ENCODE peak calls at places on chromosomes 7 and 10, in eight cellular contexts. One of them, this sample, is unnamed.

GRCh38 chr7:16770657-16771329 is 17.2 kb downstream of the TSPAN13 start:
- DNase-seq in mammary epithelial cell: peak; percentile 64
- DNase-seq in cardiac muscle cell: no peak
- DNase-seq in activated B cell treated with CpG ODN at 0.5 μM for 24 hours: no peak
- DNase-seq in heart left ventricle: no peak
- DNase-seq in adrenal gland: no peak
- DNase-seq in H9: no peak
- DNase-seq in left lung: no peak
- DNase-seq in this sample: no peak

GRCh38 chr7:17234398-17235021 is 63.9 kb upstream of the AHR start:
- DNase-seq in cardiac muscle cell: no peak
- DNase-seq in heart left ventricle: no peak
- DNase-seq in mammary epithelial cell: peak; percentile 85
- DNase-seq in H9: no peak
- DNase-seq in left lung: no peak
- DNase-seq in adrenal gland: peak; percentile 75
- DNase-seq in activated B cell treated with CpG ODN at 0.5 μM for 24 hours: peak; percentile 17
- DNase-seq in this sample: no peak

GRCh38 chr7:127418459-127418858 is 26.0 kb upstream of the ZNF800 start:
- DNase-seq in left lung: no peak
- DNase-seq in cardiac muscle cell: no peak
- DNase-seq in activated B cell treated with CpG ODN at 0.5 μM for 24 hours: no peak
- DNase-seq in adrenal gland: no peak
- DNase-seq in mammary epithelial cell: no peak
- DNase-seq in H9: no peak
- DNase-seq in heart left ventricle: no peak
- DNase-seq in this sample: no peak

GRCh38 chr7:8260871-8261707 is 878 bp downstream of the ICA1 start:
- DNase-seq in adrenal gland: peak; percentile 29
- DNase-seq in left lung: peak; percentile 69
- DNase-seq in activated B cell treated with CpG ODN at 0.5 μM for 24 hours: no peak
- DNase-seq in cardiac muscle cell: peak; percentile 46
- DNase-seq in heart left ventricle: peak; percentile 70
- DNase-seq in mammary epithelial cell: peak; percentile 19
- DNase-seq in H9: no peak
- DNase-seq in this sample: peak; percentile 70

GRCh38 chr7:44275829-44276570 is 49.4 kb downstream of the CAMK2B start:
- DNase-seq in H9: peak; percentile 90
- DNase-seq in adrenal gland: no peak
- DNase-seq in heart left ventricle: peak; percentile 14
- DNase-seq in left lung: no peak
- DNase-seq in activated B cell treated with CpG ODN at 0.5 μM for 24 hours: no peak
- DNase-seq in cardiac muscle cell: peak; percentile 82
- DNase-seq in mammary epithelial cell: no peak
- DNase-seq in this sample: peak; percentile 26

GRCh38 chr7:151080091-151080521 is 503 bp downstream of the FASTK start:
- DNase-seq in left lung: no peak
- DNase-seq in mammary epithelial cell: peak; percentile 38
- DNase-seq in activated B cell treated with CpG ODN at 0.5 μM for 24 hours: no peak
- DNase-seq in cardiac muscle cell: peak; percentile 46
- DNase-seq in adrenal gland: no peak
- DNase-seq in heart left ventricle: no peak
- DNase-seq in H9: no peak
- DNase-seq in this sample: no peak

GRCh38 chr10:70132098-70133029 is at the start of gene AIFM2:
- DNase-seq in H9: peak; percentile 79
- DNase-seq in adrenal gland: peak; percentile 87
- DNase-seq in activated B cell treated with CpG ODN at 0.5 μM for 24 hours: peak; percentile 55
- DNase-seq in left lung: peak; percentile 84
- DNase-seq in mammary epithelial cell: peak; percentile 68
- DNase-seq in cardiac muscle cell: peak; percentile 76
- DNase-seq in heart left ventricle: peak; percentile 91
- DNase-seq in this sample: peak; percentile 90

GRCh38 chr10:69645751-69646687 is 16.0 kb downstream of the FAM241B start:
- DNase-seq in H9: peak; percentile 67
- DNase-seq in adrenal gland: peak; percentile 5
- DNase-seq in mammary epithelial cell: no peak
- DNase-seq in cardiac muscle cell: peak; percentile 74
- DNase-seq in left lung: peak; percentile 5
- DNase-seq in heart left ventricle: no peak
- DNase-seq in activated B cell treated with CpG ODN at 0.5 μM for 24 hours: no peak
- DNase-seq in this sample: no peak

GRCh38 chr10:6579904-6580278 is at the start of gene PRKCQ:
- DNase-seq in mammary epithelial cell: no peak
- DNase-seq in H9: peak; percentile 59
- DNase-seq in cardiac muscle cell: peak; percentile 69
- DNase-seq in activated B cell treated with CpG ODN at 0.5 μM for 24 hours: no peak
- DNase-seq in adrenal gland: no peak
- DNase-seq in left lung: no peak
- DNase-seq in heart left ventricle: no peak
- DNase-seq in this sample: peak; percentile 51

GRCh38 chr10:114650831-114651230 is 7.2 kb downstream of the ABLIM1 start:
- DNase-seq in H9: no peak
- DNase-seq in cardiac muscle cell: no peak
- DNase-seq in activated B cell treated with CpG ODN at 0.5 μM for 24 hours: no peak
- DNase-seq in heart left ventricle: no peak
- DNase-seq in mammary epithelial cell: no peak
- DNase-seq in left lung: no peak
- DNase-seq in adrenal gland: no peak
- DNase-seq in this sample: no peak

GRCh38 chr7:156818133-156818532 is 74.8 kb downstream of the LMBR1 start:
- DNase-seq in activated B cell treated with CpG ODN at 0.5 μM for 24 hours: no peak
- DNase-seq in heart left ventricle: no peak
- DNase-seq in left lung: no peak
- DNase-seq in mammary epithelial cell: no peak
- DNase-seq in adrenal gland: no peak
- DNase-seq in H9: no peak
- DNase-seq in cardiac muscle cell: no peak
- DNase-seq in this sample: no peak

GRCh38 chr7:5627745-5628547 is 153.5 kb downstream of the RNF216 start:
- DNase-seq in cardiac muscle cell: no peak
- DNase-seq in left lung: no peak
- DNase-seq in heart left ventricle: no peak
- DNase-seq in mammary epithelial cell: no peak
- DNase-seq in H9: no peak
- DNase-seq in adrenal gland: no peak
- DNase-seq in activated B cell treated with CpG ODN at 0.5 μM for 24 hours: no peak
- DNase-seq in this sample: no peak

GRCh38 chr10:111034598-111035310 is 42.1 kb upstream of the ADRA2A start:
- DNase-seq in adrenal gland: no peak
- DNase-seq in cardiac muscle cell: no peak
- DNase-seq in activated B cell treated with CpG ODN at 0.5 μM for 24 hours: no peak
- DNase-seq in left lung: no peak
- DNase-seq in H9: no peak
- DNase-seq in mammary epithelial cell: no peak
- DNase-seq in heart left ventricle: no peak
- DNase-seq in this sample: no peak

GRCh38 chr7:139479620-139480019 is 3.9 kb downstream of the KLRG2 start:
- DNase-seq in heart left ventricle: no peak
- DNase-seq in mammary epithelial cell: no peak
- DNase-seq in adrenal gland: no peak
- DNase-seq in left lung: no peak
- DNase-seq in cardiac muscle cell: no peak
- DNase-seq in activated B cell treated with CpG ODN at 0.5 μM for 24 hours: no peak
- DNase-seq in H9: no peak
- DNase-seq in this sample: no peak

GRCh38 chr7:89085580-89085979 is 290.0 kb upstream of the TEX47 start:
- DNase-seq in activated B cell treated with CpG ODN at 0.5 μM for 24 hours: no peak
- DNase-seq in cardiac muscle cell: no peak
- DNase-seq in adrenal gland: no peak
- DNase-seq in H9: no peak
- DNase-seq in heart left ventricle: no peak
- DNase-seq in mammary epithelial cell: no peak
- DNase-seq in left lung: no peak
- DNase-seq in this sample: no peak

GRCh38 chr7:2726316-2727018 is 38.5 kb downstream of the AMZ1 start:
- DNase-seq in left lung: peak; percentile 17
- DNase-seq in mammary epithelial cell: no peak
- DNase-seq in activated B cell treated with CpG ODN at 0.5 μM for 24 hours: peak; percentile 1
- DNase-seq in heart left ventricle: peak; percentile 29
- DNase-seq in adrenal gland: peak; percentile 6
- DNase-seq in cardiac muscle cell: no peak
- DNase-seq in H9: no peak
- DNase-seq in this sample: peak; percentile 22

GRCh38 chr7:44678468-44679179 is 70.0 kb upstream of the ZMIZ2 start:
- DNase-seq in left lung: peak; percentile 48
- DNase-seq in adrenal gland: peak; percentile 74
- DNase-seq in H9: no peak
- DNase-seq in mammary epithelial cell: peak; percentile 71
- DNase-seq in heart left ventricle: peak; percentile 82
- DNase-seq in activated B cell treated with CpG ODN at 0.5 μM for 24 hours: no peak
- DNase-seq in cardiac muscle cell: no peak
- DNase-seq in this sample: no peak

GRCh38 chr7:91620827-91621226 is 259.7 kb downstream of the MTERF1 start:
- DNase-seq in H9: no peak
- DNase-seq in activated B cell treated with CpG ODN at 0.5 μM for 24 hours: no peak
- DNase-seq in heart left ventricle: no peak
- DNase-seq in mammary epithelial cell: no peak
- DNase-seq in cardiac muscle cell: peak; percentile 45
- DNase-seq in adrenal gland: no peak
- DNase-seq in left lung: no peak
- DNase-seq in this sample: no peak

GRCh38 chr7:143321734-143322133 is 5.8 kb downstream of the CLCN1 start:
- DNase-seq in activated B cell treated with CpG ODN at 0.5 μM for 24 hours: no peak
- DNase-seq in H9: no peak
- DNase-seq in cardiac muscle cell: no peak
- DNase-seq in mammary epithelial cell: no peak
- DNase-seq in adrenal gland: no peak
- DNase-seq in left lung: peak; percentile 57
- DNase-seq in heart left ventricle: peak; percentile 41
- DNase-seq in this sample: peak; percentile 63
- TF ChIP-seq CTCF in activated B cell treated with CpG ODN at 0.5 μM for 24 hours: no peak
- TF ChIP-seq CTCF in H9: peak; percentile 26
- TF ChIP-seq CTCF in cardiac muscle cell: peak; percentile 9
- TF ChIP-seq CTCF in mammary epithelial cell: peak; percentile 64
- TF ChIP-seq CTCF in adrenal gland: no peak
- TF ChIP-seq CTCF in left lung: no peak
- TF ChIP-seq CTCF in heart left ventricle: no peak
- TF ChIP-seq CTCF in this sample: peak; percentile 28

GRCh38 chr7:107659666-107660065 is 962 bp upstream of the SLC26A4 start:
- DNase-seq in activated B cell treated with CpG ODN at 0.5 μM for 24 hours: no peak
- DNase-seq in adrenal gland: no peak
- DNase-seq in H9: no peak
- DNase-seq in heart left ventricle: no peak
- DNase-seq in left lung: no peak
- DNase-seq in mammary epithelial cell: peak; percentile 67
- DNase-seq in cardiac muscle cell: no peak
- DNase-seq in this sample: no peak

GRCh38 chr7:107661081-107661864 is 645 bp downstream of the SLC26A4 start:
- DNase-seq in activated B cell treated with CpG ODN at 0.5 μM for 24 hours: peak; percentile 42
- DNase-seq in mammary epithelial cell: peak; percentile 70
- DNase-seq in H9: peak; percentile 76
- DNase-seq in heart left ventricle: peak; percentile 66
- DNase-seq in left lung: peak; percentile 47
- DNase-seq in adrenal gland: peak; percentile 51
- DNase-seq in cardiac muscle cell: peak; percentile 74
- DNase-seq in this sample: peak; percentile 74

GRCh38 chr7:107663196-107663595 is 2.6 kb downstream of the SLC26A4 start:
- DNase-seq in heart left ventricle: no peak
- DNase-seq in activated B cell treated with CpG ODN at 0.5 μM for 24 hours: no peak
- DNase-seq in cardiac muscle cell: no peak
- DNase-seq in adrenal gland: no peak
- DNase-seq in mammary epithelial cell: no peak
- DNase-seq in left lung: no peak
- DNase-seq in H9: no peak
- DNase-seq in this sample: no peak

GRCh38 chr7:107660381-107661080 is at the start of gene SLC26A4:
- DNase-seq in mammary epithelial cell: no peak
- DNase-seq in left lung: no peak
- DNase-seq in activated B cell treated with CpG ODN at 0.5 μM for 24 hours: peak; percentile 40
- DNase-seq in heart left ventricle: no peak
- DNase-seq in H9: no peak
- DNase-seq in adrenal gland: no peak
- DNase-seq in cardiac muscle cell: no peak
- DNase-seq in this sample: no peak

GRCh38 chr7:107661865-107662379 is 1.3 kb downstream of the SLC26A4 start:
- DNase-seq in heart left ventricle: no peak
- DNase-seq in left lung: no peak
- DNase-seq in cardiac muscle cell: no peak
- DNase-seq in mammary epithelial cell: no peak
- DNase-seq in activated B cell treated with CpG ODN at 0.5 μM for 24 hours: no peak
- DNase-seq in H9: no peak
- DNase-seq in adrenal gland: no peak
- DNase-seq in this sample: no peak
- TF ChIP-seq CTCF in heart left ventricle: no peak
- TF ChIP-seq CTCF in left lung: no peak
- TF ChIP-seq CTCF in cardiac muscle cell: no peak
- TF ChIP-seq CTCF in mammary epithelial cell: no peak
- TF ChIP-seq CTCF in activated B cell treated with CpG ODN at 0.5 μM for 24 hours: no peak
- TF ChIP-seq CTCF in H9: no peak
- TF ChIP-seq CTCF in adrenal gland: no peak
- TF ChIP-seq CTCF in this sample: no peak

GRCh38 chr10:60446070-60446833 is 56.6 kb upstream of the ANK3 start:
- DNase-seq in adrenal gland: no peak
- DNase-seq in H9: no peak
- DNase-seq in cardiac muscle cell: no peak
- DNase-seq in activated B cell treated with CpG ODN at 0.5 μM for 24 hours: no peak
- DNase-seq in mammary epithelial cell: no peak
- DNase-seq in left lung: no peak
- DNase-seq in heart left ventricle: no peak
- DNase-seq in this sample: no peak

GRCh38 chr10:60444494-60445064 is 54.9 kb upstream of the ANK3 start:
- DNase-seq in cardiac muscle cell: peak; percentile 39
- DNase-seq in left lung: no peak
- DNase-seq in adrenal gland: no peak
- DNase-seq in H9: no peak
- DNase-seq in activated B cell treated with CpG ODN at 0.5 μM for 24 hours: no peak
- DNase-seq in mammary epithelial cell: no peak
- DNase-seq in heart left ventricle: no peak
- DNase-seq in this sample: no peak

GRCh38 chr10:60446855-60447254 is 57.2 kb upstream of the ANK3 start:
- DNase-seq in adrenal gland: no peak
- DNase-seq in left lung: no peak
- DNase-seq in heart left ventricle: no peak
- DNase-seq in H9: no peak
- DNase-seq in activated B cell treated with CpG ODN at 0.5 μM for 24 hours: no peak
- DNase-seq in cardiac muscle cell: no peak
- DNase-seq in mammary epithelial cell: no peak
- DNase-seq in this sample: peak; percentile 51

GRCh38 chr10:60441515-60441914 is 51.8 kb upstream of the ANK3 start:
- DNase-seq in H9: no peak
- DNase-seq in activated B cell treated with CpG ODN at 0.5 μM for 24 hours: no peak
- DNase-seq in left lung: no peak
- DNase-seq in heart left ventricle: no peak
- DNase-seq in adrenal gland: no peak
- DNase-seq in mammary epithelial cell: no peak
- DNase-seq in cardiac muscle cell: no peak
- DNase-seq in this sample: no peak
- TF ChIP-seq CTCF in H9: peak; percentile 45
- TF ChIP-seq CTCF in activated B cell treated with CpG ODN at 0.5 μM for 24 hours: no peak
- TF ChIP-seq CTCF in left lung: no peak
- TF ChIP-seq CTCF in heart left ventricle: peak; percentile 27
- TF ChIP-seq CTCF in adrenal gland: peak; percentile 33
- TF ChIP-seq CTCF in mammary epithelial cell: peak; percentile 21
- TF ChIP-seq CTCF in cardiac muscle cell: peak; percentile 53
- TF ChIP-seq CTCF in this sample: no peak

DNA sequence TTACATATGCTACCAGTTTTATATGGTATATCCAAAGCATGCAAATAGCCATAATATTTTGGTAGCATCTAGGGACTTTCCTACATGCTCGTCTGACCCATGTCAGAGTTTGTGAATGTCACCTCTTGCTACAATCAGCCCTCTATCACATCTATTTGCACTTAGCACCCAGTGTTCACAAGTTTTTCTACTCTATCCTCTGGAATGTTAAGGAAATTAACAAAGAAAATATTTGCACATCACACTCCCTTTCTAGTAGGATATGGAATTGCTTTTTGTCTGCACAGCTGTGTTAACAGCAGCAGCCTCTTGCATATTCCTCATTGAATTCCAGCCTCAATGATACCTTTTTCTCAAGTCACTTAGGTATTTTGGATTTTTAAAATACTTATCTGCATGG is 403.1 kb upstream of the SEMA3C start:
- DNase-seq in left lung: no peak
- DNase-seq in mammary epithelial cell: no peak
- DNase-seq in heart left ventricle: no peak
- DNase-seq in adrenal gland: no peak
- DNase-seq in activated B cell treated with CpG ODN at 0.5 μM for 24 hours: no peak
- DNase-seq in H9: no peak
- DNase-seq in cardiac muscle cell: no peak
- DNase-seq in this sample: no peak
- TF ChIP-seq CTCF in left lung: no peak
- TF ChIP-seq CTCF in mammary epithelial cell: no peak
- TF ChIP-seq CTCF in heart left ventricle: no peak
- TF ChIP-seq CTCF in adrenal gland: no peak
- TF ChIP-seq CTCF in activated B cell treated with CpG ODN at 0.5 μM for 24 hours: no peak
- TF ChIP-seq CTCF in H9: no peak
- TF ChIP-seq CTCF in cardiac muscle cell: no peak
- TF ChIP-seq CTCF in this sample: no peak